ENCODE peak calls at places on chromosome 20, in four cellular contexts. P, X, M and V are unnamed samples.

GRCh38 chr20:60627751-60628565 is 624.1 kb upstream of the CDH4 start:
- DNase-seq in P (no peak), X (no peak), M (no peak), V (no peak)

GRCh38 chr20:7015257-7015656 is 247.8 kb downstream of the BMP2 start:
- DNase-seq in P (no peak), X (no peak), M (no peak), V (no peak)

GRCh38 chr20:58366866-58367265 is 22.2 kb upstream of the VAPB start:
- DNase-seq in P (no peak), X (no peak), M (no peak), V (no peak)

GRCh38 chr20:44732327-44732726 is 13.3 kb upstream of the KCNK15 start:
- DNase-seq in P (no peak), X (no peak), M (no peak), V (no peak)

GRCh38 chr20:10648651-10649050 is 25.1 kb downstream of the JAG1 start:
- DNase-seq in P (no peak), X (no peak), M (no peak), V (no peak)

GRCh38 chr20:44952731-44953130 is 7.5 kb downstream of the TOMM34 start:
- DNase-seq in P (no peak), X (no peak), M (no peak), V (no peak)

GRCh38 chr20:25273046-25273445 is 25.2 kb downstream of the PYGB start:
- DNase-seq in P (no peak), X (no peak), M (no peak), V (no peak)

GRCh38 chr20:13563854-13564253 is 74.9 kb downstream of the TASP1 start:
- DNase-seq in P (no peak), X (no peak), M (no peak), V (no peak)

GRCh38 chr20:10558635-10559187 is 115.1 kb downstream of the JAG1 start:
- DNase-seq in P (no peak), X (no peak), M (no peak), V (no peak)

GRCh38 chr20:45444050-45444449 is 25.5 kb upstream of the WFDC2 start:
- DNase-seq in P (no peak), X (no peak), M (no peak), V (no peak)

GRCh38 chr20:36091561-36092423 is 62.7 kb upstream of the EPB41L1 start:
- DNase-seq in P (no peak), X (no peak), M (no peak), V (peak)

GRCh38 chr20:62558779-62559178 is 83.0 kb upstream of the GATA5 start:
- DNase-seq in P (no peak), X (no peak), M (no peak), V (no peak)

GRCh38 chr20:62554898-62555641 is 79.3 kb upstream of the GATA5 start:
- DNase-seq in P (no peak), X (no peak), M (no peak), V (no peak)

GRCh38 chr20:62557999-62558408 is 82.2 kb upstream of the GATA5 start:
- DNase-seq in P (no peak), X (no peak), M (no peak), V (no peak)

GRCh38 chr20:62555642-62556420 is 80.0 kb upstream of the GATA5 start:
- DNase-seq in P (no peak), X (peak), M (peak), V (no peak)

DNA sequence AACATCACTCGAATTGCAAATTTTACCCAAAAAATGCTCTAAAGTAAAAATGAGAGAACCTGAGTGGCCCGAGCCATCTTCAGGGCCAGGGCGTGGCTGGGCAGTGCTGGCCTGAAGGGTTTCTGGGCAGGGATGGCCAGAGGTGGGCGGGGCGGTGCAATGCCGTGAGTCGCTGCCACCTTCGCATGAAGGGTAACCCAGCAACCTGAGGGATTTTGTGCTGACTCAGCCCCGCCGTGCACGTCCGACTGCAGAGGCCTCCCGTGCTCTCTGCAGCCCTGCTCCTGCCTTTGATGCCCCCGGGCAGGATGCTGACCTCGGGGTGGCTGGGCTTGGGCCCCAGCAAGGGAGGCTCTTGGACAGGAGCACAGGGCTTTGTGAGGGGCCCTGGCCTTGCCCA is 81.6 kb upstream of the GATA5 start:
- DNase-seq in P (peak), X (no peak), M (no peak), V (no peak)
- TF ChIP-seq YY1 in P (no peak), X (no peak), M (no peak), V (no peak)

DNA sequence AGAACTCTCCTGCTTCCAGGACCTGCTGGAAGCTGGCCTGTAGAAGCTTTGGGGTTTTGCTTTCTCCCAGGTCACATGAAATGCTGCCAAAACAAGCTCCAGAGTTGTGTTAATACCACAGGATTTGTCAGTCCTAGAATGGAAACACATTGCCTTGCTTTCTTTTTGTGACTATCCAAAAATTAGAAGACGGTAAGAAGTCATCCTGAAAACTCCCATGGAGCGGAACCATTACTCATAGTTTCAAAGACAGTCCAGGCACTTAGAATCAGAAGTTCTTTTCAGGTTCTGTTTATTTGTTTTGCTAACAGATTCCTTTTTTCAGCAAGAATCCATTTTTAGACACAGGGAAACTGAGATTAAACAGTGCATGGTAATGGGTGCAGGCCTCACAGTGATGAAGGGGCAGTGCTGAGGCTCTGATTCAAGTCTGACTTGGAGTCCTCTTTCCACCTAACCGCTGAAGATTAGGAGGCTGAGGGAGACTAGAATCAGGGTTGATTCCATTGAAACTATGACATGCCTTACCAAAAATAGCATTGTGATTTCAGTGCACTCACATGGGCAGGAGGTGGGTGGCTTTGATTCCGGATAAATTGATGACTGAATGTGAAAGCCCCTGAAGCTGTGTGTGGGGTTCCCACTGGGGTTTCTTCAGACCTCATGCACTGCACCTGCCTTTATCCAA is 72.2 kb upstream of the NAA20 start:
- DNase-seq in P (no peak), X (no peak), M (no peak), V (no peak)
- TF ChIP-seq YY1 in P (no peak), X (no peak), M (no peak), V (no peak)

GRCh38 chr20:8043687-8044278 is 24.2 kb upstream of the TMX4 start:
- DNase-seq in P (peak), X (peak), M (peak), V (peak)
- TF ChIP-seq YY1 in P (no peak), X (no peak), M (no peak), V (no peak)

DNA sequence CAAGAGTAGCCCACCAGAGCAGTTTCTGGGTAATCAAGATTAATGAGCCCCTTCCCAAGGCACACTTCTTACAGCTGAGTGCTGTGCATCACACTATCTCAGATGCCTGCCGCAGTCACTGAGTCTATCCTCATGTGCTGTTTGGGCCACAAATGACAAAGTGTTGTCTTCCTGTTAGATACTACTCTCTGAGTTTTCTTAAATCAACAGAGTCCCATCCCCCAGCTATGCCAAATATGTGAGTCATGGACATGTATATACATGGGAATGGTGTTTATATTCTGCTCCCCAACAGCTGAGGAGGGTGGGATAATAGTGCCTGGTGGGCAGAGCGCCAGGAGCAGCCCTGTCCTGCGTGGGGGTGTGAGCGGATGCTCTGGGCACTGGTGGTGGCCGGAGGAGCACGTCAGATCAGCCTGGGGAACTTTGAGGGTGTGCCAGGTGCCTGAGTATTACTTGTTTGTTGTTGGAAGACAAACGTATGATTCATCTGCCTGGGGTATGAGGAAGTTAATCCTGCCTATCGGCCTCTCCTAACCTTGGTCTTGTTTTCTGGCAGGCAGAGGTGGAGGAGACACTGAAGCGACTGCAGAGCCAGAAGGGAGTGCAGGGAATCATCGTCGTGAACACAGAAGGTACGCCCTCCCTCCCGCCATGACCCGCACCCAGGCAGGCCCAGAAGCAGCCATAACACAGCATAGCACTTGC is 9.6 kb downstream of the DYNLRB1 start:
- DNase-seq in P (peak), X (peak), M (peak), V (no peak)
- TF ChIP-seq YY1 in P (peak), X (no peak), M (no peak), V (no peak)

DNA sequence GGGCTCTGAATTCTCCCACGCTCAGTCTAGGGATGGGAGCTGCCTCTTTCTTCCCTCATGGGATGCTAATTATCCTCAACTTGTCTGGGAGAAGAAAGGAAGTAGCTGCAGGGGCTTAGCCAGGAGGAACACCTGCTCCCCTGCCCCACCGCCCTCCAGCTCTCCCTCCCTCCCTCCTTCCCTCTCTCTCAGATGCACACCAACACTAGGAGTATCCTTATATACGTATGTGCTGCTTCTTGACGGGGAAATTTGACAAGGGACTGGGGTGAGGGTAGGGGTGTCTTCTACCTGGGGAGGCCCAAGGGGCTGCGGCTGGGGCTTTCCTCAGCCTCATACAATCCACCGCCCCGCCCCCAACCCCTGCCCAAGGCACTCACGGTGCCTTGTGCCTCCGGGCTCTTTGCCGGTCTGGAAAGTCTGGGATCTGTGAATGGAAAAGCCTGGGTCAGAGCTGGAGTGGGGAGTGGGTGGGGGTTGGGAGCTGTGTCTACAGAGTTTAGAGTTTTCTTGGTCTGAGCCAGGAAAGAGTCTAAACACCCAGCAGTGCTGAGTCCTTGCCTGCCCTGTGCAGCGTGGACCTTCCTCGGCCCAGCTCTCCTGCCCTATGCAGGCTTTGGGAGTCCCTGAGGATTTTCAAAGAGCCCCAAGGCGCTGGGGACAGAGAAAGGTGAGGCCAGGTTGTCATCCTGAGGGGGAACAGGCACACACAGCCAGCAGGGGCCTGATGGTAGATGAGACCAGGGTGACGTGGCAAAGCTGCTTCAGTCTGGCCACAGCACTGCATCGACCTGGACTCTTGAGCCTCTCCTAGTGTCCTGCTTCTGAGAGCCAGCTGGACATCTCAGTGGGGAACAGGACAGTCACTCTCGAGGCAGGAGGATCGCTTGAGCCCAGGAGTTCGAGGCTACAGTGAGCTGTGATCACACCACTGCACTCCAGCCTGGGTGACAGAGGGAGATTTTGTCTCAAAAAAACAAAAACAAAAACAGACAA is 29.3 kb upstream of the EMILIN3 start:
- DNase-seq in P (no peak), X (peak), M (no peak), V (peak)
- TF ChIP-seq YY1 in P (no peak), X (no peak), M (no peak), V (no peak)

GRCh38 chr20:2179233-2179580 is 77.6 kb downstream of the STK35 start:
- DNase-seq in P (no peak), X (no peak), M (no peak), V (no peak)
- TF ChIP-seq YY1 in P (no peak), X (no peak), M (no peak), V (no peak)

GRCh38 chr20:62246431-62246830 is 8.1 kb downstream of the OSBPL2 start:
- DNase-seq in P (no peak), X (no peak), M (no peak), V (no peak)
- TF ChIP-seq YY1 in P (no peak), X (no peak), M (no peak), V (no peak)

DNA sequence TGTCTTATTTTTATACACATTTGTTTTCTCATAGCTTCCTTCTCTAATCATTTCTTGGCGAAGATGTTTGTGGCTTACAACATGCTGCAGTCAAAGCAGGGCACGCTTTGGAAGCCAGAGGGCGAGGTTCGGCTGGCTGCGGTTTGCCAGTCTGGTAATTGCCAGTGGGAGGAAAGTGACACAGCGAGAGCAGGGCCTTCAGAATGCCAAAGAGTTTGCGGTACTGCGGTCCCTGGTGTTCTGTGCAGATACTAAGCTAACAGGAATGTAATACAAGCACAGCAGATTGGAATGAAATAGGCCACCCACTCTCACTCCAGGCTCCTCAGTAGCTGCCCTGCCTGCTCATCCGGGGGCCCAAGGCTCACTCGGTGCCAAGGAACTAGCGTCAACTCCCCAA is 58.7 kb upstream of the TGM3 start:
- DNase-seq in P (no peak), X (no peak), M (no peak), V (no peak)
- TF ChIP-seq YY1 in P (no peak), X (no peak), M (no peak), V (no peak)